ENCODE peak calls at places on chromosomes 11 and 22, in six cellular contexts. N is GM12891, H is H1, V is K562, Z is HepG2, Q is GM12878. I is an unnamed sample.
A peak's percentile ranks its signal among the peaks of the same experiment; 100 is the strongest.

GRCh38 chr22:38456841-38457699 is 2.1 kb upstream of the KCNJ4 start:
- DNase-seq in N (no peak), H (no peak), V (no peak), Z (no peak), Q (no peak), I (no peak)

GRCh38 chr11:130510407-130511006 is 62.1 kb downstream of the ADAMTS15 start:
- DNase-seq in N (no peak), H (no peak), V (no peak), Z (no peak), Q (no peak), I (no peak)

GRCh38 chr11:99422581-99423434 is 402.1 kb downstream of the CNTN5 start:
- DNase-seq in N (no peak), H (no peak), V (no peak), Z (no peak), Q (no peak), I (no peak)

GRCh38 chr11:22508691-22509090 is 116.9 kb downstream of the FANCF start:
- DNase-seq in N (no peak), H (no peak), V (no peak), Z (no peak), Q (no peak), I (no peak)

GRCh38 chr11:11513438-11513837 is 108.4 kb downstream of the GALNT18 start:
- DNase-seq in N (no peak), H (no peak), V (no peak), Z (no peak), Q (no peak), I (no peak)

GRCh38 chr22:46917702-46918101 is 155.3 kb downstream of the TBC1D22A start:
- DNase-seq in N (no peak), H (no peak), V (no peak), Z (no peak), Q (no peak), I (no peak)

GRCh38 chr11:121672630-121673487 is 220.1 kb upstream of the SORL1-AS1 start:
- DNase-seq in N (no peak), H (no peak), V (no peak), Z (no peak), Q (no peak), I (no peak)

GRCh38 chr22:39309881-39310714 is 9.3 kb downstream of the RPL3 start:
- DNase-seq in N (no peak), H (no peak), V (no peak), Z (no peak), Q (no peak), I (no peak)

GRCh38 chr11:124481365-124482323 is 36.1 kb upstream of the OR8B8 start:
- DNase-seq in N (no peak), H (no peak), V (peak; percentile 81), Z (peak; percentile 9), Q (no peak), I (no peak)

GRCh38 chr11:65476632-65477270 is 22.1 kb upstream of the MALAT1 start:
- DNase-seq in N (no peak), H (no peak), V (no peak), Z (no peak), Q (no peak), I (no peak)

GRCh38 chr11:132312616-132313210 is 942.3 kb downstream of the NTM start:
- DNase-seq in N (peak; percentile 42), H (peak; percentile 23), V (peak; percentile 5), Z (no peak), Q (no peak), I (peak; percentile 32)

GRCh38 chr11:101584129-101584515 is 315 bp upstream of the TRPC6 start:
- DNase-seq in N (no peak), H (no peak), V (no peak), Z (no peak), Q (no peak), I (no peak)

GRCh38 chr11:58938398-58938797 is 890 bp upstream of the GLYATL1 start:
- DNase-seq in N (no peak), H (no peak), V (no peak), Z (no peak), Q (no peak), I (no peak)

GRCh38 chr11:2867142-2867541 is 18.4 kb downstream of the CDKN1C start:
- DNase-seq in N (no peak), H (no peak), V (peak; percentile 65), Z (no peak), Q (no peak), I (no peak)

GRCh38 chr22:47175761-47176359 is 413.4 kb downstream of the TBC1D22A start:
- DNase-seq in N (no peak), H (no peak), V (no peak), Z (no peak), Q (no peak), I (no peak)

GRCh38 chr11:76224461-76225121 is 18.3 kb upstream of the WNT11 start:
- DNase-seq in N (no peak), H (no peak), V (no peak), Z (no peak), Q (no peak), I (no peak)

GRCh38 chr22:26648761-26649363 is 8.5 kb upstream of the MIAT start:
- DNase-seq in N (no peak), H (no peak), V (no peak), Z (no peak), Q (no peak), I (no peak)

GRCh38 chr11:46162700-46163099 is 41.4 kb upstream of the PHF21A start:
- DNase-seq in N (no peak), H (no peak), V (no peak), Z (no peak), Q (peak; percentile 4), I (no peak)

GRCh38 chr11:64094463-64095223 is 58.9 kb downstream of the FLRT1 start:
- DNase-seq in N (no peak), H (no peak), V (peak; percentile 56), Z (no peak), Q (no peak), I (no peak)

GRCh38 chr22:43207849-43208702 is 21.1 kb upstream of the TTLL12 start:
- DNase-seq in N (no peak), H (no peak), V (no peak), Z (no peak), Q (no peak), I (no peak)

GRCh38 chr22:29820941-29821789 is 16.9 kb downstream of the ASCC2 start:
- DNase-seq in N (no peak), H (no peak), V (peak; percentile 95), Z (peak; percentile 86), Q (peak; percentile 82), I (peak; percentile 53)

GRCh38 chr11:134040386-134041297 is 28.2 kb upstream of the JAM3 start:
- DNase-seq in N (no peak), H (no peak), V (no peak), Z (no peak), Q (no peak), I (no peak)

GRCh38 chr11:14270690-14271542 is 88.1 kb downstream of the RRAS2 start:
- DNase-seq in N (no peak), H (no peak), V (peak; percentile 14), Z (no peak), Q (peak; percentile 33), I (no peak)

GRCh38 chr11:115379528-115379927 is 124.7 kb downstream of the CADM1 start:
- DNase-seq in N (no peak), H (no peak), V (no peak), Z (no peak), Q (peak; percentile 8), I (no peak)

GRCh38 chr11:12841946-12842630 is 167.0 kb upstream of the RASSF10 start:
- DNase-seq in N (no peak), H (no peak), V (peak; percentile 75), Z (no peak), Q (no peak), I (no peak)

GRCh38 chr11:78740175-78741161 is 165.8 kb upstream of the NARS2 start:
- DNase-seq in N (no peak), H (no peak), V (no peak), Z (no peak), Q (no peak), I (no peak)

GRCh38 chr11:133745791-133746190 is 99.5 kb downstream of the SPATA19 start:
- DNase-seq in N (no peak), H (no peak), V (no peak), Z (no peak), Q (no peak), I (no peak)

GRCh38 chr11:69348414-69349235 is 54.7 kb downstream of the MYEOV start:
- DNase-seq in N (no peak), H (no peak), V (no peak), Z (no peak), Q (no peak), I (no peak)
- TF ChIP-seq POLR2A in N (no peak), H (no peak), V (no peak), Z (no peak), Q (no peak), I (no peak)

DNA sequence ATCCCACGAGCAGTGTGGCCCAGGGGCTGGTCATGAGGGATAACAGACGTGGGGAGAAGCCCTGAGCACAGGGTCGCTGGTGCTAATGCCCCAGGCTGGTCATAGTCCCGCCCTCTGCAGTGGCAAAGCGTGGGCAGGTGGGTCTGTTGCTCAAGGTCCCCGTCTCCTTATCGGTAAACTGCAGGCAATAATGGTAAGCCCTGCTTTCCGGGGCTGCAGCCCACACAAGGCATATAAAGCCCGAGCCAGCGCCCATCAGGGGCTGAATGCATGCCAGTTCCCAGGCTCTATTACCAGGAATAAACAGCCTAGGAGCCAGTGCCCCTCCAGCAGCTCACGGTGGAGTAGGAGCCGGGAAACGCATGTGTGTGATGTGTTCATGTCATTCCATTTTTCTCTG is 261.0 kb downstream of the BRD1 start:
- DNase-seq in N (no peak), H (no peak), V (no peak), Z (no peak), Q (no peak), I (no peak)
- TF ChIP-seq POLR2AphosphoS5 in N (no peak), H (no peak), V (no peak), Z (no peak), Q (no peak), I (no peak)

GRCh38 chr22:22933807-22934542 is 46.4 kb downstream of the IGLL5 start:
- DNase-seq in N (no peak), H (no peak), V (no peak), Z (no peak), Q (no peak), I (no peak)
- TF ChIP-seq TAF1 in N (no peak), H (no peak), V (no peak), Z (no peak), Q (no peak), I (no peak)

GRCh38 chr22:45317551-45318167 is 7.9 kb downstream of the FAM118A start:
- DNase-seq in N (no peak), H (no peak), V (no peak), Z (no peak), Q (no peak), I (no peak)
- TF ChIP-seq POLR2A in N (no peak), H (no peak), V (no peak), Z (no peak), Q (no peak), I (no peak)

I was measured in GM12892.